ENCODE peak calls at places on chromosomes 1 and 21, in nine cellular contexts. G is pancreas; Y is dorsolateral prefrontal cortex; V is testis; H is AG04450; X is CD8-positive, alpha-beta T cell; T is right atrium auricular region; F is brain microvascular endothelial cell; S is tibial nerve. I is an unnamed sample.

GRCh38 chr1:5253036-5253435 is 598.6 kb downstream of the AJAP1 start:
- DNase-seq in S (no peak), F (no peak), X (no peak), G (no peak), V (no peak), T (peak; percentile 34), H (no peak), Y (no peak), I (no peak)

GRCh38 chr1:102783487-102783886 is 324.8 kb downstream of the COL11A1 start:
- DNase-seq in H (no peak), S (no peak), T (no peak), F (no peak), G (no peak), V (no peak), X (no peak), Y (no peak), I (no peak)

GRCh38 chr1:27350673-27351540 is 9.1 kb downstream of the SYTL1 start:
- DNase-seq in F (no peak), Y (no peak), X (no peak), G (peak; percentile 80), T (no peak), V (peak; percentile 43), S (no peak), H (no peak), I (no peak)

GRCh38 chr1:65176071-65176470 is 28.1 kb downstream of the AK4 start:
- DNase-seq in H (no peak), V (no peak), X (no peak), G (no peak), Y (no peak), S (no peak), F (no peak), T (no peak), I (no peak)

GRCh38 chr1:75615664-75616435 is 4.9 kb upstream of the SLC44A5 start:
- DNase-seq in F (no peak), G (peak; percentile 71), H (no peak), S (no peak), Y (peak; percentile 10), V (peak; percentile 29), T (no peak), X (no peak), I (peak; percentile 74)

GRCh38 chr1:195584870-195585624 is 1023.2 kb downstream of the KCNT2 start:
- DNase-seq in F (no peak), T (no peak), Y (no peak), H (no peak), V (no peak), G (no peak), X (no peak), S (no peak), I (no peak)

GRCh38 chr1:234958066-234958701 is 170.5 kb downstream of the TOMM20 start:
- DNase-seq in H (no peak), V (no peak), G (no peak), S (no peak), F (no peak), X (no peak), T (peak; percentile 56), Y (no peak), I (no peak)

GRCh38 chr1:108862017-108862610 is 5.2 kb upstream of the AKNAD1 start:
- DNase-seq in T (no peak), S (no peak), H (no peak), F (no peak), X (no peak), V (no peak), G (no peak), Y (no peak), I (peak; percentile 82)

GRCh38 chr1:60386259-60386658 is 312.7 kb upstream of the C1orf87 start:
- DNase-seq in V (no peak), S (no peak), Y (no peak), T (no peak), G (no peak), H (no peak), F (no peak), X (no peak), I (no peak)

GRCh38 chr1:185719021-185719420 is 15.2 kb upstream of the HMCN1 start:
- DNase-seq in X (no peak), F (peak; percentile 93), G (no peak), S (peak; percentile 25), H (peak; percentile 36), Y (no peak), V (peak; percentile 26), T (no peak), I (peak; percentile 12)

GRCh38 chr1:152048641-152048970 is 11.8 kb upstream of the S100A11 start:
- DNase-seq in T (no peak), S (no peak), X (no peak), Y (no peak), H (no peak), G (no peak), V (no peak), F (no peak), I (no peak)

GRCh38 chr1:149844096-149844495 is 55.3 kb upstream of the BOLA1 start:
- DNase-seq in G (no peak), X (no peak), V (no peak), H (no peak), Y (no peak), F (peak; percentile 39), S (no peak), T (no peak), I (no peak)

GRCh38 chr1:50418600-50419109 is 4.6 kb downstream of the DMRTA2 start:
- DNase-seq in F (no peak), G (no peak), T (no peak), V (no peak), Y (no peak), X (no peak), H (no peak), S (no peak), I (no peak)

GRCh38 chr1:31374511-31375196 is 1.8 kb upstream of the FABP3 start:
- DNase-seq in V (peak; percentile 78), F (no peak), S (no peak), X (no peak), G (no peak), H (no peak), Y (no peak), T (no peak), I (no peak)

GRCh38 chr1:26910343-26911160 is 3.2 kb downstream of the NR0B2 start:
- DNase-seq in F (no peak), H (no peak), X (no peak), S (no peak), V (no peak), Y (no peak), T (no peak), G (no peak), I (no peak)

GRCh38 chr1:114208659-114209215 is 55.1 kb upstream of the SYT6 start:
- DNase-seq in F (no peak), Y (no peak), G (no peak), S (no peak), V (no peak), T (no peak), H (no peak), X (no peak), I (no peak)

GRCh38 chr1:101239095-101240040 is 2.5 kb downstream of the S1PR1 start:
- DNase-seq in V (no peak), X (peak; percentile 40), F (no peak), G (no peak), S (no peak), H (no peak), Y (no peak), T (no peak), I (no peak)

GRCh38 chr21:41369105-41369914 is 7.5 kb downstream of the MX2 start:
- DNase-seq in X (peak; percentile 14), F (no peak), G (peak; percentile 58), T (no peak), V (peak; percentile 25), H (no peak), Y (no peak), S (peak; percentile 47), I (peak; percentile 81)

GRCh38 chr1:79877086-79877485 is 870.6 kb upstream of the ADGRL4 start:
- DNase-seq in X (no peak), F (no peak), H (no peak), T (no peak), S (no peak), Y (no peak), G (no peak), V (no peak), I (no peak)

GRCh38 chr1:112264010-112264409 is 132.0 kb upstream of the CTTNBP2NL start:
- DNase-seq in X (no peak), T (no peak), G (no peak), H (no peak), V (no peak), S (no peak), F (no peak), Y (no peak), I (no peak)

GRCh38 chr1:199463521-199464127 is 563.9 kb upstream of the NR5A2 start:
- DNase-seq in X (no peak), T (no peak), S (no peak), H (peak; percentile 54), Y (no peak), V (no peak), G (peak; percentile 11), F (peak; percentile 78), I (peak; percentile 86)
- TF ChIP-seq CTCF in X (no peak), T (no peak), S (no peak), H (peak; percentile 72), Y (no peak), V (no peak), G (peak; percentile 22), F (peak; percentile 80), I (peak; percentile 97)

DNA sequence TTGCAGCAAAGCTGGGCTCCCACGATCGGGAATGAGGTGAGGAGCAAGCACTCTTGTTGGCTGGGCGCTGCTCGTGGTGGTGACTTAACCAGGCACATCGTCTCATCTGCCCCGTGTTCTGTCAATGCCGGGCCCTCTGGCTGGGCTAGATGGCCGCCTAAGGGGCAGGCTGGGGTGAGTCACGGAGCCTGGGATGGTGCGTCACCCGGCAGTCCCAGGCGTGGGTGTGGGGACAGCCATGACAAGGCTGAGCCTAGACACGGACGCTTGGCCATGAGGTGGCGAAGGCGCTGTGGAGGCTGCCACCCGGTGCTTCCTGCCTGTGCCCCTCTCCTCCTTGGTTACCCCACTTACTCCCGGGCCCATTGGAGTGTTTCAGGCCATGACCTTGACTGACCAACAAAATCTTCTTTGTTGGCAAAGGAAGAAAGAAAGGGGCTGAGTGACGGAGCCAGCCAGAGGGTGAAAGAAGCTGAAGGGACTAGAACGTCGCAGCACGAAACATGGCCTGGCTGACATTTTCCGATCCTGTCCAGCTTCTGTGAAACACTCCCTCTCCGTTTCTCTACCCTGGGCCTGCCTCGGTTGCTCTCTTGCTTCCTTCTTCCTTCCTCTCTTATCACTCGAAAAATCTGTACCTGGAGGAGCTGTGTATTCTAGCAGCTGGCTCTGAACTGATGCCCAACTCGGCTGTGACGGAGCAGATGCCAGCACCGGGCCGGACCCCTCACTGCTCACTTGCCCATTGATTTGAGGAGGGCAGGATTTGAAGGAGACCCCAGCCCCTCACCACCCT is 596 bp downstream of the CD247 start:
- DNase-seq in V (no peak), H (no peak), F (peak; percentile 69), S (no peak), G (no peak), T (no peak), X (peak; percentile 74), Y (no peak), I (no peak)
- H3K4me3 ChIP-seq in V (no peak overlapping the region), H (no peak overlapping the region), F (no peak overlapping the region), S (no peak overlapping the region), G (no peak overlapping the region), T (no peak overlapping the region), X (peak overlapping the region; percentile 98), Y (no peak overlapping the region), I (no peak overlapping the region)

GRCh38 chr1:97145321-97145956 is 423.9 kb downstream of the PTBP2 start:
- DNase-seq in Y (peak; percentile 58), V (no peak), G (no peak), T (no peak), X (no peak), H (no peak), F (peak; percentile 47), S (no peak), I (no peak)
- H3K27ac ChIP-seq in Y (peak overlapping the region; percentile 81), V (no peak overlapping the region), G (no peak overlapping the region), T (no peak overlapping the region), X (no peak overlapping the region), H (no peak overlapping the region), F (peak overlapping the region; percentile 42), S (no peak overlapping the region), I (no peak overlapping the region)

GRCh38 chr21:43640437-43640836 is 18.9 kb downstream of the HSF2BP start:
- DNase-seq in X (no peak), H (no peak), S (no peak), F (no peak), Y (no peak), V (no peak), T (no peak), G (no peak), I (no peak)
- TF ChIP-seq CTCF in X (no peak), H (no peak), S (no peak), F (no peak), Y (no peak), V (no peak), T (peak; percentile 14), G (no peak), I (no peak)

I was measured in WERI-Rb-1.